ENCODE peak calls at places on chromosomes 2 and 18, in five cellular contexts. Q is ovary; M is pons; F is stimulated activated CD4-positive, alpha-beta T cell treated with anti-CD3 and anti-CD28 coated beads, TNF-alpha, amount 100 ng/mL, for 4 hours; C is HEK293T. E is an unnamed sample.

GRCh38 chr2:85413592-85414421 is 3.6 kb upstream of the CAPG start:
- DNase-seq in F (peak), C (no peak), M (no peak), Q (peak), E (peak)

GRCh38 chr2:161136696-161137324 is 23.4 kb upstream of the TANK start:
- DNase-seq in F (no peak), C (no peak), M (peak), Q (no peak), E (no peak)

GRCh38 chr2:67824196-67824595 is 238.6 kb downstream of the C1D start:
- DNase-seq in M (no peak), F (no peak), Q (no peak), C (no peak), E (no peak)

GRCh38 chr2:212024040-212024439 is 514.6 kb downstream of the ERBB4 start:
- DNase-seq in C (no peak), Q (no peak), M (no peak), F (no peak), E (no peak)

GRCh38 chr2:169983506-169983905 is 156.3 kb downstream of the UBR3 start:
- DNase-seq in M (peak), Q (no peak), C (no peak), F (no peak), E (no peak)

GRCh38 chr2:112646791-112647720 is 1.3 kb downstream of the SLC20A1 start:
- DNase-seq in Q (no peak), M (peak), F (no peak), C (peak), E (no peak)

GRCh38 chr18:3453540-3454364 is 3.8 kb downstream of the TGIF1 start:
- DNase-seq in Q (peak), M (peak), C (no peak), F (no peak), E (no peak)

GRCh38 chr2:52877703-52878102 is 889.9 kb upstream of the CHAC2 start:
- DNase-seq in M (no peak), Q (no peak), C (no peak), F (no peak), E (no peak)

E was measured in left lung.